ENCODE peak calls at places on chromosomes 16 and 17, in eight cellular contexts. M is HEK293T; T is anterior cingulate cortex; W is Calu3; P is tibial artery; A is brain microvascular endothelial cell; N is memory B cell; I is CD8-positive, alpha-beta memory T cell. D is an unnamed sample.

GRCh38 chr16:84800118-84800517 is 19.7 kb upstream of the CRISPLD2 start:
- DNase-seq in M (no peak), T (no peak), W (no peak), P (no peak), A (no peak), N (no peak), I (no peak), D (no peak)

GRCh38 chr17:80769936-80770625 is 221.6 kb upstream of the CHMP6 start:
- DNase-seq in M (no peak), T (no peak), W (no peak), P (no peak), A (no peak), N (no peak), I (no peak), D (no peak)

GRCh38 chr16:10971560-10971961 is 27.2 kb downstream of the CLEC16A start:
- DNase-seq in M (peak), T (no peak), W (peak), P (peak), A (peak), N (no peak), I (peak), D (no peak)

GRCh38 chr16:84358601-84359295 is 9.6 kb upstream of the ATP2C2 start:
- DNase-seq in M (no peak), T (no peak), W (no peak), P (no peak), A (no peak), N (no peak), I (no peak), D (no peak)

GRCh38 chr16:27784351-27785306 is 234.7 kb downstream of the KATNIP start:
- DNase-seq in M (no peak), T (no peak), W (no peak), P (no peak), A (no peak), N (no peak), I (no peak), D (no peak)

GRCh38 chr17:15657868-15658775 is 26.0 kb downstream of the TRIM16 start:
- DNase-seq in M (no peak), T (no peak), W (no peak), P (no peak), A (no peak), N (no peak), I (no peak), D (no peak)

GRCh38 chr17:10583834-10584233 is 34.4 kb upstream of the MYH2 start:
- DNase-seq in M (no peak), T (no peak), W (no peak), P (no peak), A (no peak), N (no peak), I (no peak), D (no peak)

GRCh38 chr17:80760501-80760900 is 215.9 kb downstream of the RPTOR start:
- DNase-seq in M (no peak), T (no peak), W (peak), P (no peak), A (no peak), N (no peak), I (no peak), D (no peak)

GRCh38 chr16:62648256-62648655 is 612.0 kb upstream of the CDH8 start:
- DNase-seq in M (no peak), T (no peak), W (no peak), P (no peak), A (no peak), N (no peak), I (no peak), D (no peak)

GRCh38 chr16:48556913-48557351 is 53.0 kb downstream of the N4BP1 start:
- DNase-seq in M (no peak), T (no peak), W (no peak), P (no peak), A (peak), N (no peak), I (no peak), D (no peak)